ENCODE peak calls at places on chromosomes 16 and 17, in seven cellular contexts. D is Caco-2, T is uterus, P is psoas muscle, R is IMR-90, G is right atrium auricular region, N is MM.1S. L is an unnamed sample.

GRCh38 chr16:60225541-60225940 is 1491.4 kb upstream of the GOT2 start:
- DNase-seq in D (no peak), T (no peak), P (no peak), R (no peak), G (no peak), N (no peak), L (no peak)

GRCh38 chr16:85635545-85636140 is 22.5 kb downstream of the GSE1 start:
- DNase-seq in D (no peak), T (no peak), P (no peak), R (no peak), G (no peak), N (no peak), L (no peak)

GRCh38 chr16:70610273-70611223 is 35.8 kb upstream of the IL34 start:
- DNase-seq in D (no peak), T (no peak), P (peak), R (no peak), G (no peak), N (no peak), L (no peak)

GRCh38 chr17:83129676-83130075 is 50.3 kb downstream of the METRNL start:
- DNase-seq in D (no peak), T (no peak), P (peak), R (no peak), G (no peak), N (no peak), L (no peak)

GRCh38 chr16:72576189-72576588 is 404.2 kb upstream of the PMFBP1 start:
- DNase-seq in D (no peak), T (no peak), P (no peak), R (no peak), G (no peak), N (peak), L (no peak)

GRCh38 chr17:38667099-38667786 is 7.5 kb downstream of the EPOP start:
- DNase-seq in D (peak), T (peak), P (peak), R (peak), G (peak), N (peak), L (no peak)

GRCh38 chr17:69406906-69407305 is 7.6 kb upstream of the MAP2K6 start:
- DNase-seq in D (no peak), T (no peak), P (no peak), R (peak), G (no peak), N (no peak), L (no peak)

GRCh38 chr17:58387834-58388233 is 29.5 kb downstream of the RNF43 start:
- DNase-seq in D (peak), T (no peak), P (no peak), R (no peak), G (no peak), N (no peak), L (no peak)

GRCh38 chr16:72013389-72013788 is 4.8 kb downstream of the DHODH start:
- DNase-seq in D (no peak), T (peak), P (peak), R (peak), G (peak), N (no peak), L (no peak)

GRCh38 chr16:8905168-8905762 is 23.1 kb downstream of the LITAFD start:
- DNase-seq in D (peak), T (no peak), P (no peak), R (peak), G (no peak), N (peak), L (no peak)

GRCh38 chr17:38460082-38460715 is 31.9 kb downstream of the ARHGAP23 start:
- DNase-seq in D (no peak), T (no peak), P (no peak), R (no peak), G (no peak), N (no peak), L (no peak)

GRCh38 chr17:28193241-28193640 is 125.8 kb upstream of the TMEM97 start:
- DNase-seq in D (no peak), T (no peak), P (no peak), R (no peak), G (no peak), N (no peak), L (no peak)

GRCh38 chr16:87438611-87438985 is 46.5 kb downstream of the MAP1LC3B start:
- DNase-seq in D (no peak), T (no peak), P (peak), R (no peak), G (no peak), N (no peak), L (no peak)

GRCh38 chr17:56824503-56824902 is 9.2 kb downstream of the C17orf67 start:
- DNase-seq in D (no peak), T (no peak), P (no peak), R (no peak), G (no peak), N (no peak), L (no peak)

GRCh38 chr16:23362460-23363317 is 60.6 kb downstream of the SCNN1B start:
- DNase-seq in D (no peak), T (peak), P (no peak), R (no peak), G (no peak), N (no peak), L (no peak)

GRCh38 chr17:61065263-61065773 is 334.3 kb upstream of the TBX2 start:
- DNase-seq in D (peak), T (no peak), P (no peak), R (peak), G (no peak), N (peak), L (no peak)

GRCh38 chr17:4858068-4858879 is 25.1 kb downstream of the MINK1 start:
- DNase-seq in D (no peak), T (peak), P (no peak), R (no peak), G (no peak), N (no peak), L (no peak)

GRCh38 chr16:30774367-30775130 is 12.4 kb downstream of the RNF40 start:
- DNase-seq in D (no peak), T (no peak), P (no peak), R (no peak), G (no peak), N (no peak), L (no peak)

DNA sequence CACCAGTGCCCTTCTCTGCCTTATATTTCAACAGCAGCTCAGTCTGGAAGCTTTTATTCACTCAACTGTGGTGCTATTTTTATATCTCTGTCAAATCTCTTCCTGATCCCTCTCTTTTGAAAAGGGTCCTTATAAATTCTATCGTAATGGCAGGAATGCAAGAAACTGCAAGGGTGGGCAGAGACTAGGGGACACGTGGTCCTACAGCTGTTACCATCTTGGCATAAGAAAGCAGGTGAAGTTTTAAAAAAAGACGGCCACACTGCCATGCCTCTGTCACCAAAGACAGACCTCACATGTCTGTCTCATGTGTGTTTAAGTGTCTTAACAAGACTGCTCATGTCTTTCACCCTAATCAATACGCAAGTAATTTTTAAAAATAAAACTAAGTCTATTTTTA is 368.4 kb upstream of the CDH11 start:
- DNase-seq in D (no peak), T (no peak), P (no peak), R (no peak), G (no peak), N (no peak), L (no peak)
- TF ChIP-seq CTCF in D (no peak), T (no peak), P (no peak), R (no peak), G (no peak), N (no peak), L (no peak)

GRCh38 chr16:56630134-56630533 is 2.3 kb upstream of the MT1M start:
- DNase-seq in D (no peak), T (no peak), P (no peak), R (no peak), G (no peak), N (peak), L (no peak)
- H3K4me3 ChIP-seq in D (no peak), T (no peak), P (no peak), R (no peak), G (no peak), N (no peak), L (no peak)

GRCh38 chr17:62595484-62595883 is 32.0 kb upstream of the MRC2 start:
- DNase-seq in D (no peak), T (no peak), P (no peak), R (no peak), G (no peak), N (no peak), L (no peak)
- TF ChIP-seq CTCF in D (no peak), T (no peak), P (no peak), R (no peak), G (no peak), N (no peak), L (no peak)

GRCh38 chr16:54590836-54591235 is 304.2 kb upstream of the IRX3 start:
- DNase-seq in D (no peak), T (no peak), P (no peak), R (no peak), G (no peak), N (no peak), L (no peak)
- H3K4me3 ChIP-seq in D (no peak), T (no peak), P (no peak), R (no peak), G (no peak), N (no peak), L (no peak)